ENCODE peak calls at places on chromosomes 5 and 9, in nine cellular contexts. I is cardiac muscle cell; V is Ammon's horn; Z is GM04503; R is pulmonary artery endothelial cell; F is effector memory CD4-positive, alpha-beta T cell; D is NCI-H82; O is IMR-90; G is mesothelial cell of epicardium. K is an unnamed sample.

GRCh38 chr9:17402309-17402708 is 176.6 kb upstream of the SH3GL2 start:
- DNase-seq in I (peak), V (no peak), Z (peak), R (no peak), F (no peak), D (peak), O (peak), G (no peak), K (no peak)

GRCh38 chr9:115498338-115498737 is 380.4 kb upstream of the TNC start:
- DNase-seq in I (no peak), V (no peak), Z (no peak), R (no peak), F (no peak), D (peak), O (peak), G (no peak), K (no peak)

GRCh38 chr9:18331808-18332209 is 142.1 kb upstream of the ADAMTSL1 start:
- DNase-seq in I (peak), V (no peak), Z (no peak), R (peak), F (no peak), D (no peak), O (peak), G (no peak), K (peak)

GRCh38 chr5:60184599-60184998 is 291.1 kb upstream of the PDE4D start:
- DNase-seq in I (no peak), V (no peak), Z (no peak), R (no peak), F (no peak), D (no peak), O (no peak), G (no peak), K (no peak)

GRCh38 chr9:77417570-77417969 is 230.6 kb downstream of the GNA14 start:
- DNase-seq in I (peak), V (no peak), Z (peak), R (peak), F (no peak), D (no peak), O (peak), G (no peak), K (no peak)

GRCh38 chr9:87259543-87259942 is 238.1 kb upstream of the DAPK1 start:
- DNase-seq in I (no peak), V (no peak), Z (no peak), R (no peak), F (no peak), D (no peak), O (no peak), G (no peak), K (no peak)

GRCh38 chr9:109652112-109652511 is 127.9 kb upstream of the PALM2AKAP2 start:
- DNase-seq in I (no peak), V (no peak), Z (no peak), R (no peak), F (no peak), D (no peak), O (peak), G (no peak), K (no peak)

GRCh38 chr5:156411131-156411727 is 84.3 kb downstream of the SGCD start:
- DNase-seq in I (peak), V (peak), Z (peak), R (no peak), F (no peak), D (no peak), O (peak), G (no peak), K (no peak)

GRCh38 chr5:131163315-131164119 is 1.5 kb downstream of the HINT1 start:
- DNase-seq in I (peak), V (no peak), Z (no peak), R (no peak), F (no peak), D (peak), O (peak), G (no peak), K (no peak)

GRCh38 chr5:135318037-135318436 is 81.0 kb downstream of the MACROH2A1 start:
- DNase-seq in I (no peak), V (no peak), Z (no peak), R (no peak), F (no peak), D (no peak), O (no peak), G (peak), K (no peak)

GRCh38 chr9:4024281-4024680 is 275.6 kb downstream of the GLIS3 start:
- DNase-seq in I (no peak), V (no peak), Z (no peak), R (no peak), F (no peak), D (no peak), O (no peak), G (no peak), K (no peak)

GRCh38 chr5:131419877-131420276 is 156.0 kb downstream of the CDC42SE2 start:
- DNase-seq in I (no peak), V (no peak), Z (no peak), R (no peak), F (no peak), D (no peak), O (no peak), G (no peak), K (no peak)

GRCh38 chr5:144711172-144711571 is 540.5 kb downstream of the KCTD16 start:
- DNase-seq in I (no peak), V (no peak), Z (no peak), R (no peak), F (no peak), D (no peak), O (no peak), G (no peak), K (no peak)

GRCh38 chr5:62043289-62044274 is 262.4 kb upstream of the KIF2A start:
- DNase-seq in I (no peak), V (peak), Z (no peak), R (no peak), F (no peak), D (peak), O (no peak), G (no peak), K (peak)

GRCh38 chr9:91060520-91061343 is 259.1 kb downstream of the SYK start:
- DNase-seq in I (peak), V (no peak), Z (peak), R (peak), F (no peak), D (no peak), O (peak), G (peak), K (no peak)

GRCh38 chr9:97744710-97745708 is 47.9 kb upstream of the XPA start:
- DNase-seq in I (no peak), V (no peak), Z (no peak), R (no peak), F (no peak), D (no peak), O (peak), G (no peak), K (no peak)

GRCh38 chr5:31656806-31657205 is 17.9 kb downstream of the PDZD2 start:
- DNase-seq in I (no peak), V (no peak), Z (no peak), R (no peak), F (no peak), D (peak), O (no peak), G (no peak), K (no peak)

GRCh38 chr5:107557051-107557658 is 113.6 kb downstream of the EFNA5 start:
- DNase-seq in I (no peak), V (no peak), Z (no peak), R (no peak), F (no peak), D (no peak), O (no peak), G (peak), K (no peak)

GRCh38 chr5:73780297-73781080 is 154.5 kb downstream of the ARHGEF28 start:
- DNase-seq in I (no peak), V (no peak), Z (no peak), R (no peak), F (no peak), D (no peak), O (no peak), G (no peak), K (no peak)

GRCh38 chr9:110932883-110933282 is 105.4 kb downstream of the LPAR1 start:
- DNase-seq in I (no peak), V (no peak), Z (no peak), R (no peak), F (no peak), D (no peak), O (no peak), G (no peak), K (no peak)

GRCh38 chr5:137563646-137564474 is 64.7 kb upstream of the SPOCK1 start:
- DNase-seq in I (peak), V (peak), Z (peak), R (peak), F (no peak), D (no peak), O (peak), G (no peak), K (no peak)

GRCh38 chr5:1817261-1818043 is 16.2 kb downstream of the NDUFS6 start:
- DNase-seq in I (no peak), V (no peak), Z (no peak), R (no peak), F (no peak), D (no peak), O (no peak), G (no peak), K (no peak)

K was measured in NCI-H524 treated with DMSO at 0.1 percent for 48 hours.